ENCODE peak calls at places on chromosomes 13 and 19, in nine cellular contexts. Q is GM12865; U is HEK293T; M is stimulated activated CD4-positive, alpha-beta T cell treated with anti-CD3 and anti-CD28 coated beads, Interleukin-1b, Interleukin-23, amount 100 ng/mL, for 1 hour; S is HepG2; J is HL-60; R is fibroblast of pulmonary artery; X is ELR; W is adipocyte. G is an unnamed sample.

GRCh38 chr13:79637086-79637763 is 156.3 kb downstream of the NDFIP2 start:
- DNase-seq in R (peak; percentile 67), W (peak; percentile 26), Q (no peak), U (no peak), X (no peak), J (no peak), S (no peak), M (no peak), G (no peak)

GRCh38 chr19:49559928-49560327 is 20.4 kb downstream of the NOSIP start:
- DNase-seq in S (no peak), M (no peak), U (no peak), J (no peak), R (no peak), W (no peak), X (no peak), Q (no peak), G (peak; percentile 54)

GRCh38 chr13:43784491-43784890 is 2.3 kb downstream of the ENOX1 start:
- DNase-seq in M (no peak), U (no peak), R (peak; percentile 40), S (no peak), X (no peak), Q (no peak), J (no peak), W (peak; percentile 52), G (no peak)

GRCh38 chr19:45815501-45816216 is 551 bp upstream of the RSPH6A start:
- DNase-seq in M (no peak), U (no peak), J (no peak), W (no peak), Q (no peak), X (no peak), S (no peak), R (no peak), G (peak; percentile 54)

GRCh38 chr19:34236035-34236793 is 18.1 kb upstream of the GARRE1 start:
- DNase-seq in Q (no peak), X (no peak), S (no peak), J (no peak), U (no peak), W (peak; percentile 25), R (peak; percentile 16), M (no peak), G (no peak)

GRCh38 chr13:52125547-52125946 is 3.3 kb downstream of the NEK5 start:
- DNase-seq in S (no peak), U (no peak), M (no peak), W (no peak), Q (no peak), J (no peak), R (no peak), X (no peak), G (no peak)

GRCh38 chr19:32313866-32314265 is 31.5 kb upstream of the ZNF507 start:
- DNase-seq in X (no peak), Q (no peak), J (no peak), S (no peak), R (peak; percentile 4), U (no peak), M (no peak), W (no peak), G (no peak)

GRCh38 chr19:4310247-4311121 is 6.1 kb downstream of the FSD1 start:
- DNase-seq in S (peak; percentile 94), U (peak; percentile 71), R (no peak), X (peak; percentile 52), J (no peak), Q (no peak), M (no peak), W (no peak), G (peak; percentile 78)

GRCh38 chr19:18461471-18461870 is 23.5 kb upstream of the ISYNA1 start:
- DNase-seq in X (no peak), R (no peak), U (no peak), Q (no peak), S (no peak), J (no peak), W (no peak), M (no peak), G (peak; percentile 73)

GRCh38 chr19:3665681-3666544 is 34.4 kb downstream of the PIP5K1C start:
- DNase-seq in S (peak; percentile 13), R (no peak), M (peak; percentile 57), W (peak; percentile 67), U (peak; percentile 86), Q (peak; percentile 57), J (no peak), X (peak; percentile 37), G (peak; percentile 98)

GRCh38 chr13:97946951-97947588 is 6.4 kb upstream of the IPO5 start:
- DNase-seq in S (no peak), R (peak; percentile 94), M (no peak), W (peak; percentile 91), X (peak; percentile 95), U (no peak), J (no peak), Q (no peak), G (peak; percentile 91)

GRCh38 chr19:56765107-56765506 is 75.4 kb downstream of the PEG3 start:
- DNase-seq in Q (no peak), J (no peak), W (no peak), R (no peak), S (no peak), M (no peak), X (no peak), U (no peak), G (no peak)

GRCh38 chr19:1871140-1871597 is 7.8 kb upstream of the KLF16 start:
- DNase-seq in X (no peak), Q (no peak), R (no peak), J (no peak), U (no peak), W (no peak), S (peak; percentile 90), M (no peak), G (peak; percentile 61)

GRCh38 chr19:49613374-49613773 is 22.4 kb downstream of the PRR12 start:
- DNase-seq in X (peak; percentile 66), W (no peak), M (no peak), Q (no peak), J (no peak), R (no peak), S (no peak), U (no peak), G (peak; percentile 87)

GRCh38 chr19:15508035-15508710 is at the start of gene CYP4F22:
- DNase-seq in W (peak; percentile 7), X (no peak), J (no peak), Q (no peak), M (no peak), S (no peak), R (no peak), U (peak; percentile 32), G (no peak)

GRCh38 chr13:20360041-20360491 is 127.9 kb upstream of the GJB6 start:
- DNase-seq in S (no peak), M (no peak), J (no peak), Q (no peak), X (peak; percentile 9), R (peak; percentile 48), W (peak; percentile 4), U (no peak), G (peak; percentile 77)

GRCh38 chr19:9039728-9040127 is 29.5 kb upstream of the MUC16 start:
- DNase-seq in R (no peak), M (no peak), X (no peak), S (no peak), J (no peak), Q (no peak), W (no peak), U (no peak), G (no peak)

GRCh38 chr13:109737046-109737573 is 49.3 kb downstream of the IRS2 start:
- DNase-seq in S (no peak), M (no peak), U (no peak), R (no peak), W (no peak), X (no peak), Q (no peak), J (no peak), G (no peak)

GRCh38 chr19:19822148-19822429 is 539 bp upstream of the ZNF506 start:
- DNase-seq in M (no peak), R (no peak), Q (peak; percentile 10), X (no peak), J (no peak), W (peak; percentile 5), S (no peak), U (no peak), G (no peak)

GRCh38 chr13:106176103-106176502 is 359.4 kb downstream of the EFNB2 start:
- DNase-seq in M (no peak), S (no peak), J (no peak), X (peak; percentile 65), W (peak; percentile 13), U (no peak), R (peak; percentile 22), Q (no peak), G (peak; percentile 65)

GRCh38 chr13:79226250-79226649 is 179.8 kb downstream of the RBM26 start:
- DNase-seq in S (no peak), J (no peak), X (no peak), Q (no peak), R (no peak), U (peak; percentile 61), M (no peak), W (no peak), G (no peak)